ENCODE peak calls at places on chromosomes 3 and 15, in seven cellular contexts. A, H, L, Y, D, N and B are unnamed samples.

GRCh38 chr3:16768956-16769355 is 115.8 kb upstream of the PLCL2 start:
- DNase-seq in H (no peak), Y (no peak), D (no peak), N (no peak), L (no peak), A (peak; percentile 52), B (no peak)

GRCh38 chr15:20341901-20342605 is 199.5 kb downstream of the GOLGA6L6 start:
- DNase-seq in Y (no peak), L (no peak), N (peak; percentile 57), A (no peak), D (peak; percentile 41), H (peak; percentile 76), B (no peak)

GRCh38 chr3:106345353-106346027 is 476.7 kb upstream of the CBLB start:
- DNase-seq in N (no peak), Y (no peak), L (peak; percentile 93), H (no peak), A (peak; percentile 95), D (peak; percentile 93), B (no peak)

GRCh38 chr15:25701716-25702465 is 161.2 kb downstream of the ATP10A start:
- DNase-seq in N (no peak), H (no peak), Y (no peak), A (no peak), L (peak; percentile 15), D (peak; percentile 23), B (no peak)

GRCh38 chr3:24258260-24258659 is 236.4 kb downstream of the THRB start:
- DNase-seq in D (no peak), Y (no peak), N (no peak), H (no peak), A (no peak), L (no peak), B (no peak)

GRCh38 chr15:29403778-29404177 is 134.2 kb upstream of the NSMCE3 start:
- DNase-seq in H (no peak), D (no peak), Y (no peak), N (no peak), A (no peak), L (no peak), B (no peak)

GRCh38 chr3:23704316-23704715 is 101.4 kb upstream of the UBE2E1 start:
- DNase-seq in D (peak; percentile 43), H (no peak), L (no peak), Y (no peak), A (no peak), N (no peak), B (no peak)

GRCh38 chr15:96889734-96890480 is 559.4 kb downstream of the NR2F2 start:
- DNase-seq in L (no peak), H (no peak), Y (no peak), N (no peak), A (no peak), D (peak; percentile 16), B (no peak)

GRCh38 chr15:72312605-72313447 is 7.1 kb downstream of the CELF6 start:
- DNase-seq in H (peak; percentile 50), L (peak; percentile 62), D (peak; percentile 84), N (peak; percentile 63), A (peak; percentile 59), Y (peak; percentile 33), B (peak; percentile 55)

GRCh38 chr3:5314897-5315296 is 127.4 kb downstream of the EDEM1 start:
- DNase-seq in D (no peak), Y (no peak), N (no peak), L (no peak), A (no peak), H (no peak), B (no peak)

GRCh38 chr3:58528629-58529028 is 8.4 kb downstream of the ACOX2 start:
- DNase-seq in Y (no peak), N (no peak), H (peak; percentile 39), L (peak; percentile 58), D (no peak), A (no peak), B (no peak)

GRCh38 chr3:8589880-8590556 is 54.6 kb downstream of the SSUH2 start:
- DNase-seq in N (no peak), L (peak; percentile 42), Y (no peak), D (peak; percentile 42), A (no peak), H (no peak), B (no peak)

GRCh38 chr3:127456471-127457093 is 134.0 kb downstream of the TPRA1 start:
- DNase-seq in D (no peak), N (no peak), A (no peak), L (peak; percentile 63), Y (no peak), H (no peak), B (no peak)

GRCh38 chr15:90881978-90882721 is 2.2 kb upstream of the FES start:
- DNase-seq in L (no peak), H (no peak), N (no peak), Y (no peak), D (no peak), A (no peak), B (no peak)

GRCh38 chr3:72346526-72346926 is 501.7 kb downstream of the SHQ1 start:
- DNase-seq in Y (no peak), L (peak; percentile 97), A (no peak), N (no peak), H (no peak), D (peak; percentile 81), B (no peak)

GRCh38 chr3:103644450-103644849 is 1209.6 kb downstream of the ZPLD1 start:
- DNase-seq in A (no peak), L (no peak), D (no peak), Y (no peak), N (no peak), H (no peak), B (no peak)

GRCh38 chr3:72234394-72234793 is 449.4 kb upstream of the PROK2 start:
- DNase-seq in N (no peak), D (peak; percentile 86), A (no peak), L (peak; percentile 50), H (no peak), Y (no peak), B (no peak)

GRCh38 chr3:155242342-155242741 is 51.1 kb downstream of the STRIT1 start:
- DNase-seq in H (no peak), L (peak; percentile 68), Y (no peak), N (no peak), A (no peak), D (no peak), B (no peak)

GRCh38 chr3:106740116-106740515 is 637.1 kb upstream of the CCDC54 start:
- DNase-seq in H (no peak), L (no peak), A (no peak), D (no peak), Y (no peak), N (no peak), B (no peak)

GRCh38 chr3:115148142-115148790 is 1.2 kb upstream of the ZBTB20 start:
- DNase-seq in Y (no peak), A (no peak), N (no peak), D (no peak), H (no peak), L (peak; percentile 4), B (no peak)

GRCh38 chr3:72306800-72307341 is 521.9 kb upstream of the PROK2 start:
- DNase-seq in D (no peak), N (no peak), A (no peak), Y (no peak), L (peak; percentile 33), H (no peak), B (peak; percentile 18)

GRCh38 chr3:17195192-17195611 is 310.4 kb downstream of the PLCL2 start:
- DNase-seq in A (no peak), H (no peak), D (no peak), Y (no peak), N (no peak), L (peak; percentile 29), B (no peak)

GRCh38 chr15:63063164-63063756 is 20.7 kb downstream of the TPM1 start:
- DNase-seq in H (no peak), A (no peak), D (peak; percentile 1), N (no peak), L (no peak), Y (no peak), B (no peak)

GRCh38 chr15:90262426-90262825 is 3.0 kb upstream of the NGRN start:
- DNase-seq in N (no peak), L (no peak), A (no peak), Y (no peak), D (no peak), H (no peak), B (no peak)

GRCh38 chr3:186909078-186909853 is 21.1 kb upstream of the ST6GAL1 start:
- DNase-seq in H (no peak), L (no peak), Y (peak; percentile 58), D (no peak), N (peak; percentile 91), A (no peak), B (no peak)

GRCh38 chr15:53520867-53521525 is 238.5 kb downstream of the WDR72 start:
- DNase-seq in A (no peak), Y (no peak), H (no peak), D (no peak), L (no peak), N (no peak), B (no peak)

DNA sequence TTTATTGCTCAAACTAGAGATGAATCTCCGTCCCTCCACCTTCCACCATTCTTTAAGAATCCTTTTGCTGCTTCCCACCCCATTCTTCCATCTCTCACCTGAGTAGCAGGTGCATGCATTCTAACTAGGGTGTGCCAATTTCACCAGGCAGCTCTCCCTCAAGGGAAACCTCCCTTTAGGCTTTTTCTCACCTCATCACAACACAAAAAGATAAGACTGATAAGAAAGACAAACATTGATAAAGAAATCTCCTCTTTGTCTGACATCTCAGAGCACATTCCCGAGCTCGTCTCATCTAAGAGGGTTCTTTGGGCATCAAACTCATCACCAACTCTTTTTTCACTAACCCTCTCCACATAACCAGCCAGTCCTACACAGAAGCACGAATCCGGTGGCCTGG is 23.0 kb downstream of the MB21D2 start:
- DNase-seq in Y (no peak), A (peak; percentile 58), N (no peak), H (no peak), D (no peak), L (no peak), B (no peak)
- H3K4me1 ChIP-seq in Y (peaks cover 30% of the 10 kb centered on the region), A (peaks cover 97% of the 10 kb centered on the region), N (peaks cover 27% of the 10 kb centered on the region), H (peaks cover 21% of the 10 kb centered on the region), D (peaks cover 17% of the 10 kb centered on the region), L (peaks cover 10% of the 10 kb centered on the region), B (peaks cover 7% of the 10 kb centered on the region)

DNA sequence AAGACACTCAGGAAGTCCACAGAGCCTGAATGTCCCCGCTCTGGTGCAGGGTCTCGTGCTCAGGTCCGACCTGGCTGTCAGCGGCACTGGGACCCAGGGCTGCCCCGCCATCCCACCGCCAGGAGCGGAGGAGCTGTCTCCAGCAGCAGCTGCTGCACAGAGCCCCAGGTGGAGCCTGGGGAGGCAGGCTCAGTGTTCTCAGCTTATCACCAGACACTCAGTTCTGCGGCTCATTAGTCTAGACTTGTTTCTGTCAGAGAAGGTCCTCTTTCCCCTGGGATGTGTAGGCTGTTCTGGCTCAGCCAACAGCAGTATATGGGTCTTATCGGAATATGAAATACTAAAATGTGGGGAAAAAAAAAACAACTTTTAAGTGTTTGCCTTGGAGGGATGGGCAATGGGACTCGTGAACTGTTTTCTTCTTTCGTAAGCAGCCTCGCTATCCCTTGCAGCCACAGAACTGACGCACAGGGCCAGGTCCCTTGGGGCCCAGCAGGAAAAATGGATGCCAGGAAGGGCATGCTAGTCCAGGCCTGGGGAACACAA is 75.9 kb downstream of the KLF13 start:
- DNase-seq in Y (no peak), H (peak; percentile 79), A (no peak), D (no peak), N (no peak), L (peak; percentile 10), B (no peak)
- H3K4me1 ChIP-seq in Y (peaks cover 23% of the 10 kb centered on the region), H (peaks cover 33% of the 10 kb centered on the region), A (no peaks in the 10 kb centered on the region), D (peaks cover 13% of the 10 kb centered on the region), N (peaks cover 46% of the 10 kb centered on the region), L (peaks cover 6% of the 10 kb centered on the region), B (peaks cover 4% of the 10 kb centered on the region)

GRCh38 chr3:45985532-45986302 is 9.9 kb downstream of the FYCO1 start:
- DNase-seq in A (no peak), N (no peak), Y (no peak), D (no peak), H (no peak), L (peak; percentile 58), B (no peak)
- H3K4me1 ChIP-seq in A (peaks cover 31% of the 10 kb centered on the region), N (no peaks in the 10 kb centered on the region), Y (peaks cover 55% of the 10 kb centered on the region), D (peaks cover 3% of the 10 kb centered on the region), H (peaks cover 100% of the 10 kb centered on the region), L (peaks cover 51% of the 10 kb centered on the region), B (peaks cover 3% of the 10 kb centered on the region)

GRCh38 chr3:193778676-193779075 is 185.7 kb downstream of the OPA1 start:
- DNase-seq in N (no peak), L (no peak), H (no peak), Y (no peak), D (peak; percentile 74), A (no peak), B (no peak)
- H3K4me1 ChIP-seq in N (no peaks in the 10 kb centered on the region), L (no peaks in the 10 kb centered on the region), H (peaks cover 12% of the 10 kb centered on the region), Y (peaks cover 3% of the 10 kb centered on the region), D (peaks cover 34% of the 10 kb centered on the region), A (peaks cover 43% of the 10 kb centered on the region), B (peaks cover 12% of the 10 kb centered on the region)